ENCODE peak calls at places on chromosome 6, in five cellular contexts. T is adrenal gland; W is lower lobe of right lung; Q is T follicular helper cell; F is CD4-positive, CD25-positive, alpha-beta regulatory T cell. L is an unnamed sample.

GRCh38 chr6:141552031-141552430 is 580.7 kb upstream of the GJE1 start:
- DNase-seq in W (no peak), T (no peak), Q (no peak), F (no peak), L (no peak)

GRCh38 chr6:6317386-6317785 is 3.1 kb downstream of the F13A1 start:
- DNase-seq in Q (no peak), F (no peak), T (no peak), W (no peak), L (no peak)

GRCh38 chr6:73560853-73561407 is 40.1 kb upstream of the EEF1A1 start:
- DNase-seq in Q (no peak), W (no peak), F (no peak), T (no peak), L (no peak)

GRCh38 chr6:37480951-37481597 is 18.6 kb downstream of the CCDC167 start:
- DNase-seq in T (no peak), F (no peak), Q (no peak), W (no peak), L (no peak)

GRCh38 chr6:51857134-51857533 is 230.3 kb downstream of the PKHD1 start:
- DNase-seq in F (no peak), W (no peak), Q (no peak), T (no peak), L (no peak)

GRCh38 chr6:38088010-38088409 is 268.5 kb downstream of the ZFAND3 start:
- DNase-seq in F (no peak), T (no peak), Q (no peak), W (no peak), L (no peak)

GRCh38 chr6:7273709-7274108 is 39.3 kb downstream of the SSR1 start:
- DNase-seq in W (no peak), T (no peak), F (no peak), Q (no peak), L (peak)

GRCh38 chr6:43669050-43669921 is 18.3 kb downstream of the MRPS18A start:
- DNase-seq in W (no peak), F (no peak), T (peak), Q (no peak), L (no peak)

GRCh38 chr6:149593443-149593842 is 27.3 kb downstream of the GINM1 start:
- DNase-seq in F (no peak), W (no peak), Q (no peak), T (no peak), L (no peak)

GRCh38 chr6:45717715-45718114 is 297.9 kb downstream of the CLIC5 start:
- DNase-seq in F (no peak), W (no peak), Q (no peak), T (no peak), L (no peak)

GRCh38 chr6:165883851-165884640 is 221.0 kb upstream of the PDE10A start:
- DNase-seq in Q (no peak), F (no peak), T (peak), W (no peak), L (no peak)

GRCh38 chr6:41167173-41167963 is 4.5 kb upstream of the TREM2 start:
- DNase-seq in T (no peak), Q (no peak), W (no peak), F (no peak), L (no peak)

GRCh38 chr6:13624871-13625288 is 9.7 kb downstream of the NOL7 start:
- DNase-seq in Q (no peak), F (peak), W (no peak), T (peak), L (no peak)

GRCh38 chr6:47009583-47009982 is 32.5 kb downstream of the ADGRF1 start:
- DNase-seq in F (no peak), Q (no peak), T (no peak), W (no peak), L (no peak)

GRCh38 chr6:130755368-130756034 is 71.7 kb upstream of the SMLR1 start:
- DNase-seq in Q (no peak), F (no peak), W (no peak), T (no peak), L (no peak)

GRCh38 chr6:170243791-170244291 is 47.0 kb downstream of the DLL1 start:
- DNase-seq in W (no peak), T (no peak), Q (no peak), F (no peak), L (peak)

GRCh38 chr6:73042892-73043291 is 182.4 kb downstream of the KHDC1L start:
- DNase-seq in W (no peak), F (no peak), Q (no peak), T (no peak), L (no peak)

GRCh38 chr6:108565091-108565766 is 4.5 kb downstream of the FOXO3 start:
- DNase-seq in T (no peak), W (no peak), F (peak), Q (no peak), L (no peak)

GRCh38 chr6:6912841-6913240 is 194.9 kb upstream of the RREB1 start:
- DNase-seq in Q (no peak), W (no peak), T (no peak), F (no peak), L (no peak)

GRCh38 chr6:113995632-113996031 is 24.7 kb upstream of the HDAC2 start:
- DNase-seq in F (no peak), W (peak), Q (no peak), T (peak), L (no peak)

GRCh38 chr6:41028618-41029486 is 10.2 kb downstream of the UNC5CL start:
- DNase-seq in F (no peak), Q (no peak), W (no peak), T (no peak), L (no peak)

GRCh38 chr6:105993769-105994521 is 92.2 kb upstream of the PRDM1 start:
- DNase-seq in Q (peak), W (peak), T (no peak), F (peak), L (peak)

GRCh38 chr6:2839982-2840793 is 1.5 kb downstream of the SERPINB1 start:
- DNase-seq in F (no peak), W (no peak), T (no peak), Q (no peak), L (no peak)

GRCh38 chr6:64996301-64996700 is 710.7 kb downstream of the EYS start:
- DNase-seq in T (no peak), W (no peak), Q (no peak), F (no peak), L (no peak)

GRCh38 chr6:31821301-31822037 is 6.1 kb upstream of the HSPA1B start:
- DNase-seq in W (peak), F (no peak), Q (no peak), T (peak), L (peak)

GRCh38 chr6:138205437-138206094 is 12.7 kb downstream of the PBOV1 start:
- DNase-seq in Q (no peak), T (no peak), W (no peak), F (no peak), L (no peak)

GRCh38 chr6:1240766-1241165 is 71.1 kb upstream of the FOXQ1 start:
- DNase-seq in W (no peak), T (no peak), Q (no peak), F (no peak), L (no peak)

GRCh38 chr6:135568366-135568765 is 70.8 kb upstream of the AHI1 start:
- DNase-seq in F (peak), Q (no peak), W (no peak), T (peak), L (no peak)

L was measured in left lung.